ENCODE peak calls at places on chromosomes 4 and X, in eight cellular contexts. C is fibroblast of the aortic adventitia, F is tibial nerve, Y is right lobe of liver, R is neural crest cell, V is RWPE1, H is B cell, J is colonic mucosa. N is an unnamed sample.
A peak's percentile ranks its signal among the peaks of the same experiment; 100 is the strongest.

GRCh38 chrX:104670051-104670450 is 104.1 kb downstream of the IL1RAPL2 start:
- DNase-seq in H (no peak), C (no peak), R (no peak), F (no peak), J (no peak), V (no peak), Y (peak; percentile 52), N (no peak)

GRCh38 chr4:108796173-108796572 is 33.3 kb upstream of the ETNPPL start:
- DNase-seq in Y (no peak), F (no peak), R (no peak), H (no peak), C (no peak), J (no peak), V (no peak), N (no peak)

GRCh38 chrX:69616520-69617203 is 749 bp downstream of the EDA start:
- DNase-seq in F (no peak), C (no peak), R (peak; percentile 5), V (no peak), Y (peak; percentile 31), J (peak; percentile 20), H (peak; percentile 7), N (no peak)

GRCh38 chrX:1322393-1322792 is 14.2 kb upstream of the IL3RA start:
- DNase-seq in V (no peak), C (no peak), Y (no peak), H (no peak), F (no peak), R (no peak), J (no peak), N (no peak)

GRCh38 chr4:140135529-140136021 is 18.4 kb downstream of the MAML3 start:
- DNase-seq in J (no peak), C (no peak), H (no peak), Y (no peak), V (no peak), F (peak; percentile 25), R (no peak), N (no peak)

GRCh38 chr4:67565284-67565683 is 6.8 kb downstream of the STAP1 start:
- DNase-seq in V (no peak), R (no peak), F (no peak), H (no peak), J (no peak), Y (no peak), C (peak; percentile 69), N (no peak)

GRCh38 chr4:181701911-181702310 is 541.3 kb upstream of the TENM3 start:
- DNase-seq in H (no peak), F (no peak), V (no peak), R (no peak), Y (no peak), J (no peak), C (no peak), N (no peak)

GRCh38 chrX:113741744-113742143 is 842.1 kb upstream of the HTR2C start:
- DNase-seq in Y (no peak), R (no peak), H (no peak), J (no peak), F (no peak), V (peak; percentile 1), C (peak; percentile 7), N (no peak)

GRCh38 chrX:150903110-150903508 is 4.6 kb upstream of the CD99L2 start:
- DNase-seq in Y (no peak), V (no peak), F (no peak), R (no peak), H (no peak), J (no peak), C (no peak), N (no peak)

GRCh38 chr4:187304131-187304530 is 580.5 kb upstream of the FAT1 start:
- DNase-seq in F (no peak), C (no peak), R (no peak), Y (no peak), V (no peak), J (no peak), H (no peak), N (no peak)

GRCh38 chr4:91118597-91118996 is 991.4 kb downstream of the CCSER1 start:
- DNase-seq in V (no peak), C (no peak), Y (no peak), F (no peak), H (no peak), R (no peak), J (no peak), N (no peak)

GRCh38 chr4:4526401-4526800 is 15.4 kb downstream of the STX18 start:
- DNase-seq in J (no peak), V (no peak), F (no peak), Y (no peak), R (no peak), C (no peak), H (no peak), N (no peak)

GRCh38 chr4:4521767-4522166 is 20.1 kb downstream of the STX18 start:
- DNase-seq in Y (no peak), C (no peak), H (no peak), V (no peak), J (no peak), R (no peak), F (no peak), N (no peak)

GRCh38 chr4:4521069-4521468 is 20.8 kb downstream of the STX18 start:
- DNase-seq in F (no peak), J (no peak), V (no peak), C (peak; percentile 11), R (no peak), Y (no peak), H (no peak), N (no peak)

GRCh38 chr4:4519296-4519898 is 22.5 kb downstream of the STX18 start:
- DNase-seq in J (no peak), C (peak; percentile 52), F (no peak), Y (no peak), R (no peak), V (peak; percentile 6), H (no peak), N (no peak)

DNA sequence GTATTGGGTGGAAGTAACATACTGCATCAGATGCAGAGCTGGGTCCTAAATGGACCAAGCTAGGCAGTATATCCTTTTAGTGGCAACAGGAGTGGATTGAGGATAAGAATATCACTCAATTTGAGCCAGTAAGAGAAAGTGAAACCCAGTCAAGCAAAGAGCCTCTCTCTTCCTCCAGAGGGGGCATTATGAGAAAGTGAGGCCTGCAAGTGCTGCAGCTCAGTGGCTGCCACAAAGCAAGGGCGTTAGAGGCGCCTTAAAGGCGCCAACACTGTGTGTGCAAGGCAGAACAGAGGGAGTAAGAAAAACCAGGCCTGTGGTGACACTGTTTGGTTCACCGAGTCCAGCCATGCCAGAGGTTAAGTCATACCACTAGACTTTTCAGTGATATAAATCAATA is 17.5 kb downstream of the STX18 start:
- DNase-seq in R (no peak), F (no peak), H (peak; percentile 72), C (no peak), V (no peak), Y (no peak), J (no peak), N (no peak)
- TF ChIP-seq CTCF in R (peak; percentile 24), F (no peak), H (no peak), C (peak; percentile 18), V (no peak), Y (no peak), J (no peak), N (peak; percentile 34)

GRCh38 chr4:83108101-83108861 is 6.2 kb downstream of the PLAC8 start:
- DNase-seq in F (no peak), H (no peak), C (no peak), J (no peak), Y (no peak), V (no peak), R (no peak), N (no peak)

GRCh38 chr4:83109480-83110221 is 4.9 kb downstream of the PLAC8 start:
- DNase-seq in R (peak; percentile 40), V (peak; percentile 20), H (peak; percentile 67), F (no peak), C (no peak), J (peak; percentile 55), Y (peak; percentile 60), N (no peak)

GRCh38 chr4:83110970-83111369 is 3.6 kb downstream of the PLAC8 start:
- DNase-seq in R (no peak), J (no peak), Y (no peak), V (no peak), F (no peak), H (no peak), C (no peak), N (no peak)

GRCh38 chr4:83112239-83112638 is 2.3 kb downstream of the PLAC8 start:
- DNase-seq in C (no peak), Y (no peak), V (no peak), J (no peak), H (peak; percentile 76), R (no peak), F (no peak), N (no peak)

DNA sequence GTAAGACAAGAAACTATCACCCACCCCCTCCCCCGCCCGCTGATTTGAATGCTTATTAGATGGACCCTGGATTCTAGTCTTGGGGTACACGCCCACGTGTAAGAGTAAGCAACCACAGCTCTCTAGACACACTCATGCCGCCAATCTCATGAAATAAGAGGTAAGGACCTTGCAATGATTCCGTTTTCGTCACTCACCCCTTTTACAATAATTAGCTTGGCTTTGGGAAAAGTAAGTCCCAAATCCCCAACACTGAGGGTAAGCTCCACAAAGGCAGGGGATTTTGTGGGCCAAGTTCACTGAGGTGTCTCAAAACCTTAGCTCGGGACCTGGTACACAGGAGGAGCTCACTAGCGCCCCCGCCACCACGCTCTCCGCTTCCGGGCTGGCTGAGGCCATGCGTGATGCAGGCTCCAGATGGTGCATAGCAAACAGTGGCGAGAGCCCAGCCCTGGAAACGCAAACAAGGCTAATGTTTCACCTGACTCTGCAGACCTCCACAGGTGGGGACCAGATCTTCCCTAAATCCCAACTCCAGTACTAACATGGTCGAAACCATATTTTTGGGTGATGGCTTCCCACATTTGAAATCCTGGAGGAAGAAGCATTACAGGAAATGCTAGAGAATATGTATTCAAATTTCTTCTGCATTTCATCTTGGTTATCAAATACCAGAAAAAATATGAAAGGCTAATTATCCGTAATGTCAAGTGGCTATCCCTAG is 4.1 kb downstream of the PLAC8 start:
- DNase-seq in V (peak; percentile 60), J (peak; percentile 95), F (peak; percentile 65), C (peak; percentile 61), Y (peak; percentile 86), H (peak; percentile 93), R (peak; percentile 75), N (peak; percentile 21)
- TF ChIP-seq CTCF in V (peak; percentile 84), J (peak; percentile 41), F (peak; percentile 14), C (peak; percentile 66), Y (peak; percentile 68), H (peak; percentile 75), R (peak; percentile 71), N (peak; percentile 77)

DNA sequence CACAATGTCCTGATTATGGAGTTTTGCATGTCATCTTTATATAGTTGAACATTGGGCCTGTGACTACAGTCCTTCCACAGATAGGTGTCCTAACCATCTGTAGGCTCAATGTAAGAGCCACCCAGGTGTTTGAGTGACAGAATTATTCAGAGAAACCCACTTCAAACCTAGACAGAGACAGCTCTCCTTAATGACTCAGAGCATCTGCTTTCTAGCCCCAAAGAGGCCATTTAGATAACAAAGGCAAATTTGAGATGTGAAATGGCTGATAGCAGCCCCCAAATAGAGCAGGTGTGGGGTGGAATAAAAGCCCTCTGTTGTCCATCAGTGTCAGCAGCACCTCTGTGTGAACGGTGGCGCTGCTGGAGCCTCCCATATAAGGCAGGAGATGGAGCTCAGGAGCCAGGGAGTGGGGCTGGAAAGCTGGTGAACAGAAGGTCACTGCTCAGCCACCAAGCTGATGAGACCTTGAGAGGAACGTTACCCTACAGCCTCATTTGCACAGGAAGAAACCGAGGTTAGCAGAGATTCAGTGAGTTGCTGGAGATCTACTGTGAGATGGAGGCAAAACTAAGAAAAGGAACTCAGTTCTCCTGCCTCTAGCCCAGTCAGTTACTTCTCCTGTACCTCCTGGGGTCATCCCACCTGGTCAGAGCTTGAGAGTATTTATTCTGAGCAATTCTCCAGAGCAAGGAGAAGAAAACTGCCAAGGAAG is 153.3 kb upstream of the LNX1 start:
- DNase-seq in V (no peak), C (no peak), H (no peak), R (no peak), Y (no peak), F (no peak), J (no peak), N (no peak)
- TF ChIP-seq CTCF in V (no peak), C (no peak), H (no peak), R (no peak), Y (no peak), F (no peak), J (no peak), N (no peak)

GRCh38 chr4:118076958-118077766 is 42.9 kb downstream of the NDST3 start:
- DNase-seq in C (peak; percentile 29), F (no peak), R (no peak), J (peak; percentile 22), Y (peak; percentile 54), V (no peak), H (no peak), N (no peak)
- TF ChIP-seq CTCF in C (peak; percentile 52), F (no peak), R (peak; percentile 47), J (no peak), Y (peak; percentile 51), V (peak; percentile 27), H (no peak), N (peak; percentile 65)

N was measured in AG04450.